ENCODE peak calls at places on chromosomes 3 and 15, in four cellular contexts. U is GM12864, B is OCI-LY7, D is RWPE2. O is an unnamed sample.

GRCh38 chr3:50582083-50582482 is 12.8 kb downstream of the HEMK1 start:
- DNase-seq in U (no peak), B (no peak), D (no peak), O (no peak)

GRCh38 chr3:167033866-167034265 is 346.2 kb downstream of the ZBBX start:
- DNase-seq in U (no peak), B (no peak), D (no peak), O (no peak)

GRCh38 chr15:67018451-67018850 is 47.0 kb upstream of the SMAD3 start:
- DNase-seq in U (no peak), B (no peak), D (no peak), O (no peak)

GRCh38 chr3:39333607-39334006 is 4.1 kb downstream of the CCR8 start:
- DNase-seq in U (no peak), B (no peak), D (no peak), O (no peak)

GRCh38 chr3:186638259-186638658 is 1.9 kb upstream of the FETUB start:
- DNase-seq in U (no peak), B (no peak), D (no peak), O (no peak)

GRCh38 chr3:31581660-31582059 is 48.9 kb downstream of the STT3B start:
- DNase-seq in U (no peak), B (no peak), D (no peak), O (no peak)

GRCh38 chr3:160027541-160028195 is 39.0 kb downstream of the IL12A start:
- DNase-seq in U (peak), B (no peak), D (no peak), O (peak)

GRCh38 chr3:106068386-106068785 is 199.6 kb upstream of the CBLB start:
- DNase-seq in U (no peak), B (no peak), D (no peak), O (no peak)

GRCh38 chr15:39597751-39598185 is 16.9 kb downstream of the THBS1 start:
- DNase-seq in U (no peak), B (no peak), D (no peak), O (no peak)

GRCh38 chr3:171614318-171614967 is 154.2 kb upstream of the TNIK start:
- DNase-seq in U (no peak), B (no peak), D (no peak), O (peak)

GRCh38 chr3:23921052-23921511 is 4.2 kb downstream of the RPL15 start:
- DNase-seq in U (no peak), B (no peak), D (no peak), O (no peak)

GRCh38 chr15:27889258-27889657 is 209.9 kb downstream of the OCA2 start:
- DNase-seq in U (no peak), B (no peak), D (no peak), O (no peak)

GRCh38 chr3:190728574-190729246 is 133.8 kb downstream of the GMNC start:
- DNase-seq in U (no peak), B (no peak), D (no peak), O (no peak)

GRCh38 chr15:63940956-63941620 is 105.2 kb downstream of the DAPK2 start:
- DNase-seq in U (no peak), B (no peak), D (no peak), O (no peak)

GRCh38 chr3:170689218-170689874 is 103.5 kb upstream of the SLC7A14 start:
- DNase-seq in U (no peak), B (no peak), D (peak), O (no peak)

GRCh38 chr3:115040673-115041286 is 106.3 kb downstream of the ZBTB20 start:
- DNase-seq in U (no peak), B (peak), D (no peak), O (peak)

GRCh38 chr15:56733131-56734012 is at the start of gene ZNF280D:
- DNase-seq in U (peak), B (peak), D (peak), O (peak)
- TF ChIP-seq CTCF in U (no peak), B (no peak), D (no peak), O (no peak)

DNA sequence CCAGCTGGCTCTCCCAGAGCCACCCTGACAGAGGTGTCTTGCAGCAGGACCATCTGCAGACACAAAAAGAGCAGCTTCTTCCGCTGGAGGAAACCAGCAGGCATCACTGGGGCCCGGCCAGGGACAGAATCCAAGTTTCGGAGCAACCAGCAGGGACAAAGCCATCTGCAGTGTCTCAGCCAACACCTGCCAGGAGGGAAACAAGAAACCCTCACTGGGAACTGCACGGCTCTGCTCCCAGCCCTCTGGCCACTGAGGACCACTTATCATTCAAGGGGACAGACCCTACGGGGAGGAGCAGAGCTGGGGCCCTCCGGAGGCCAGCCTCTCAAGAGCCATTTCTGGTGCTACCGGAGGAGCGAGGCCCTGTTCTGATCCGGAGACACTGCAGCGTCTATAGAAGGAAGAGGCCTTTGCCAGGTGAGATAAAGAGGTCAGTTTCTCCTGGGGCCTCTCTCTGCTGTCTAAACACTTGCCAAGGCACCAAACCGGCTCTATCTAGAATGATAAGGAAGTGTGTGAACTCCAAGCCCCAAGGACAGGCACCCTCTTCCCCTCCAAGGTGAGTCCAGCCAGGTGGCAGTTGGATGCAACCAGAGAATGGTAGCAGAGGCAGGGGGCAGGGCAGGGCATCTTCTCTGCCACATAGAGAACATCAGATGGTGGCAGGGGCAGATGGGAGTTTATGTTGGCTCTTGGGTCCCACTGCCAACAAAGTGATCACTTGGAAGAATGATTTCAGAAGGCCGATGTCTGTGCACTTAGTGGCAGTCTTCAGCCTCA is 89.0 kb downstream of the CHSY1 start:
- DNase-seq in U (no peak), B (no peak), D (peak), O (no peak)
- H3K4me3 ChIP-seq in U (no peak), B (no peak), D (no peak), O (no peak)

GRCh38 chr15:94582368-94582767 is 351.0 kb downstream of the MCTP2 start:
- DNase-seq in U (no peak), B (peak), D (no peak), O (peak)
- TF ChIP-seq CTCF in U (peak), B (peak), D (peak), O (peak)

GRCh38 chr3:135853981-135854380 is 111.5 kb upstream of the PPP2R3A start:
- DNase-seq in U (no peak), B (no peak), D (no peak), O (no peak)

GRCh38 chr3:135849827-135850226 is 115.7 kb upstream of the PPP2R3A start:
- DNase-seq in U (no peak), B (no peak), D (no peak), O (no peak)

GRCh38 chr3:135844381-135844780 is 121.1 kb upstream of the PPP2R3A start:
- DNase-seq in U (no peak), B (no peak), D (no peak), O (no peak)

GRCh38 chr3:135851201-135852061 is 114.1 kb upstream of the PPP2R3A start:
- DNase-seq in U (no peak), B (no peak), D (no peak), O (no peak)

DNA sequence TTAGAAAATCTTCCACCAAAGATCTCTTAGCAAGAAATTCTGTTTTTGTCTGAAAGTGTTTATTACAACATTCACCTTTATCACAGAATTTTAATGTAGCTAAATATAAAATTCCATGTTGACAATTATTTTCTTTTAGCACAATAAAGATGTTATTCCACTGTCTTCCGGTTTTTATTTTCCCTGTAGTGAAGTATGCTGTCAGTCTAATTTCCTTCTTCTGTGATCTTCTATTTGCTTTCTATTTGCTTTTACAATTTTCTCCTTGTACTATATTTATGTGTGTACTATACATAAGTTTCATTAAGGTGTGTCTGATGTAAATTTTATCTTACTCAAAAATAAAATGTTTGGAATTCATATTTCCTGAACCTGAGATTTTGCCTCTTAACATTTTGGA is 117.5 kb upstream of the PPP2R3A start:
- DNase-seq in U (no peak), B (no peak), D (no peak), O (no peak)
- H3K4me3 ChIP-seq in U (no peak), B (no peak), D (no peak), O (no peak)

DNA sequence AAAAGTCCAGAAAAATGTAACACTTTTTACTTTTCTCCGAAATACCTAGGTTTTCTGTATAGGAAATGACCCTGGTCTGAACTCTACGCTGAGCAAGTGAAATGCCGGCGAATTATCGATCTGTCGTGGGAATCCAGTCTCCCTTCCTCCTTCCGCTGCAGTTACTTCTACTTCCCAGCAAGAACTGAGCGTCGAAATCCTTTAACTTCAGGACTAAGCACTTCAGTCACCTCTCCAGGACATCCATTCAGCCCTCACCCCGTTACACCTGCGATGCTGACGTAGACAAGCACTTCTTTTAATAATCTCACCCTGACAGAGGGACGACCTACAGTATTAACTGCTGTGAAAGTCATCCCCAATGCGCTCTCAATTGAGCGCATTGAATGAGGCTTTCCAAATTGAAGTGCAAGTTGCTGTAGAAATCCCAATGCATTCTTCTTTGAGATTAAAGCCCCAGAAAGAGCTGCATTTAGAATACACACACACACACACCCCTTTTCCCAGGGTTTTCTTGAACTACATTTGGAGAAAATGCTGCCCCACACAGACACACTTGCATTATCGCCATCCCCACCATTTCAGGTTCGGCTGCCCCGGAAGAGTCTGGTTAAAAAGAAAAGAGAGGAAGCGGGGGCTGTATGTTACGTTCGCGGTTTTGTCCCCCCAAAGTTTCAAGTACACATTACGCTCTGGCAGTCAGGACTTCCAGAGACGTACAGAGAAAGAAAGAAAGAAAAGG is 1.2 kb downstream of the TOP2B start:
- DNase-seq in U (peak), B (peak), D (no peak), O (peak)
- TF ChIP-seq CTCF in U (no peak), B (peak), D (no peak), O (no peak)

GRCh38 chr15:45728641-45729040 is 93.8 kb downstream of the SQOR start:
- DNase-seq in U (no peak), B (no peak), D (no peak), O (no peak)

GRCh38 chr15:45731331-45731730 is 96.5 kb downstream of the SQOR start:
- DNase-seq in U (no peak), B (no peak), D (no peak), O (no peak)

GRCh38 chr15:45729146-45729545 is 94.3 kb downstream of the SQOR start:
- DNase-seq in U (no peak), B (no peak), D (no peak), O (no peak)

GRCh38 chr15:45734244-45734643 is 99.4 kb downstream of the SQOR start:
- DNase-seq in U (no peak), B (peak), D (no peak), O (no peak)

GRCh38 chr15:45732544-45733130 is 97.8 kb downstream of the SQOR start:
- DNase-seq in U (no peak), B (no peak), D (no peak), O (no peak)
- H3K4me3 ChIP-seq in U (no peak), B (no peak), D (no peak), O (no peak)

DNA sequence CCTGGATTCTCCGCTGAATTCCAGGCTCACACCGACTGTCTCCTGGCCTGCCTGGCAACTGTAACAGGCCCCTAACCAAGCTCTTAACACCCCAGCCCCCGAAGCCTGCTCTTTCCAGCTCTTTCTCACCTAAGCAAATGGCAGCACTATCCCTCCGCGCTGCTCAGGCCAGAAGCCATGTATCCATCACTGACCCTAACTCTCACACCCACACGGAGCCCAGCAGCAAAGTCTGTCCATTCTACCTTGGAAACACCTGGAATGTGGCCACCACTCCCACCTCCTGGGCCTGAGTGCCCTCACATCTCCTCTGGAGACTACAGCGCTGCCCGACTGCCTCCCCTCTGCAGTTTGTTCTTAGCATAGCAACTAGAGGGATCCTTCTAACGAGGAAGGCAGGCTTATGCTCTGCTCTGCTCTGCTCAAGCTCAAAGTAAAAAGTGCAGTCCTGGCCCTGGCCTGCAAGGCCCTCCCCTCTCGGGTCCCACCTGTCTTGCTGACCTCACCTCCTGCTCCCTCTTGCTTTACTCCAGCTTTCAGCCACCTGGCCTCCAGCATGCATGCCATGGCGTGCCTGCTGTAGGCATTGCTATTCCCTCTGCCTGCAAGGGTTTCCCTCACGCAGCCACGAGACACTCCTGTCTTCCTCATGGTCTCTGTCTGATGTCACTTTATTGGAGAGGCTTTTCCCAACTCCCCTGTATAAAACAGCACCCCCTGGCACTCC is 27.2 kb downstream of the FEM1B start:
- DNase-seq in U (no peak), B (no peak), D (no peak), O (no peak)
- TF ChIP-seq CTCF in U (no peak), B (no peak), D (no peak), O (no peak)

DNA sequence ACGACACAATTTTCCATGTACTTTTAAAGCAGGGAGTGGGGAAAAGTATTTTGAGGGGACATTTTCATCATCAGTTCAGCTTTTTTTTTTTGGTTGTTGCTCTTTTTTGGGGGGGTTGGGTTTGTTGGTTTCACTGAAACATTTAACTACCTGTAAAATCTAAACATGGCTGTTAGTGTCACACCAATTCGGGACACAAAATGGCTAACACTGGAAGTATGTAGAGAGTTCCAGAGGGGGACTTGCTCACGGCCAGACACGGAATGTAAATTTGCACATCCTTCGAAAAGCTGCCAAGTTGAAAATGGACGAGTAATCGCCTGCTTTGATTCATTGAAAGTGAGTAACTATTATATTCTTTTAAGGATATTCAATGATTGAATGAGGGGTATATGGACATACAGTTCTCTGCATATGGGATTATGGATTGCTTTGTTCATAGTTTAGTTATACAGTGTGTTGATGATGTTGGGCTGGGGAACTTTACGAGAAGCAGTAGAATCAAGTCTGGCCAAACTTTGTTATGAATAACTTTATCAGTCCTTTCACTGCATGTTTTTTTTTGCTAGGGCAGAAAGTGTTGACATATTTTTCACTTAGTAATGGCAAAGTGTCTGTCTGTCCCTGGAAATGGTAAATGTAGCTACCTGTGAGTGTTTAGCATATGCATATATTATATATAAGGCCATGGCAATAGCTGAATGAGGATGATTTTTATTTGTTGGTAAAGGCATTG is 31.5 kb downstream of the MBNL1 start:
- DNase-seq in U (no peak), B (no peak), D (no peak), O (no peak)
- H3K4me3 ChIP-seq in U (peak), B (no peak), D (no peak), O (peak)

DNA sequence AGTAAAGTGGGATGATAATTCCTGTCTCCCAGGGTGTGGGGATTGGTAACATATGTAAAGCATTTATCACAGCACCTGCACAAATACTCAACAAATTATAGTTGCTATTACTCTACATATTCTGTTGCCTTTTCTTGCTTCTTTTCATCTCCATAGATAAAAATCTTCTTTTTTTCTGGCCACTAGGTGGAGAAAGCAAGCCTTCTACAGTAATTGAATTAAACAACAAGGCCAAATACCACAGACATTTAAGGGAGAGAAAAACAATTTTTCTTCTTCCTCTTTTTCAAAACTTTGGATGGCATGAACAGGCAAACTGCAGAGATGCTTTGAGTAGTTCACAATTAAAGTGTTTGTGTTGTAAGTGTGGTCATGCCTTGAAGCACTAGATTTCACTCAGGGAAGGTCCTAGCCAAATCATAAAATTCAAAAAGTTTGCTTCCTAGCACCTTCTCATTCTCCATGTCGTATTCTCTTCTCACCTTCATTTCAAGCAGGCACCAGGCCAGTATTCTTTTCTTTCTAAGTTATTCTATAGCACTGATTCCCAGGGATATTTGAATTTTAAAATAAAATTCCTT is 493.4 kb upstream of the TGFBR2 start:
- DNase-seq in U (no peak), B (peak), D (no peak), O (peak)
- TF ChIP-seq CTCF in U (peak), B (peak), D (peak), O (peak)

GRCh38 chr3:194089357-194090177 is 46.4 kb upstream of the HES1 start:
- DNase-seq in U (no peak), B (no peak), D (peak), O (no peak)
- H3K4me3 ChIP-seq in U (no peak), B (no peak), D (no peak), O (no peak)

O was measured in GM12865.